ENCODE peak calls at places on chromosome 1, in seven cellular contexts. Y, B, I, Q, C, O and J are unnamed samples.

GRCh38 chr1:65363484-65363883 is 54.1 kb downstream of the DNAJC6 start:
- DNase-seq in C (no peak), B (no peak), Y (no peak), O (no peak), I (no peak), Q (no peak), J (no peak)

GRCh38 chr1:108664426-108664950 is 3.6 kb upstream of the HENMT1 start:
- DNase-seq in Y (no peak), I (no peak), O (no peak), C (no peak), B (no peak), Q (no peak), J (no peak)

GRCh38 chr1:201258763-201259230 is 24.5 kb upstream of the PKP1 start:
- DNase-seq in I (no peak), C (no peak), B (no peak), Q (no peak), Y (no peak), O (no peak), J (no peak)

GRCh38 chr1:187878883-187879282 is 1050.1 kb downstream of the PLA2G4A start:
- DNase-seq in Q (no peak), O (no peak), I (no peak), Y (no peak), C (no peak), B (no peak), J (no peak)

GRCh38 chr1:76425843-76426145 is 351.2 kb downstream of the ST6GALNAC3 start:
- DNase-seq in I (peak; percentile 84), Y (no peak), C (peak; percentile 26), B (no peak), O (peak; percentile 59), Q (no peak), J (no peak)

GRCh38 chr1:198495635-198496034 is 44.8 kb downstream of the ATP6V1G3 start:
- DNase-seq in C (no peak), B (no peak), Q (no peak), I (peak; percentile 17), O (no peak), Y (no peak), J (no peak)

GRCh38 chr1:2513939-2514650 is 12.3 kb downstream of the PANK4 start:
- DNase-seq in I (no peak), Y (no peak), C (no peak), Q (no peak), O (no peak), B (no peak), J (no peak)

GRCh38 chr1:200883118-200883517 is 10.3 kb downstream of the GPR25 start:
- DNase-seq in I (no peak), Q (no peak), C (no peak), O (no peak), B (no peak), Y (no peak), J (no peak)

GRCh38 chr1:235022341-235023196 is 106.1 kb downstream of the TOMM20 start:
- DNase-seq in B (no peak), Q (no peak), C (no peak), I (no peak), O (no peak), Y (no peak), J (no peak)

GRCh38 chr1:60149254-60149653 is 75.7 kb upstream of the C1orf87 start:
- DNase-seq in I (no peak), C (no peak), Y (peak; percentile 2), O (no peak), B (no peak), Q (no peak), J (no peak)

GRCh38 chr1:247291835-247292561 is 36.1 kb downstream of the VN1R5 start:
- DNase-seq in C (no peak), B (no peak), O (no peak), Y (no peak), I (no peak), Q (no peak), J (no peak)

GRCh38 chr1:24861821-24862727 is 68.0 kb downstream of the RUNX3 start:
- DNase-seq in I (no peak), B (no peak), C (no peak), Q (peak; percentile 35), O (peak; percentile 51), Y (no peak), J (no peak)

GRCh38 chr1:179599623-179600249 is 8.1 kb downstream of the TDRD5 start:
- DNase-seq in Q (peak; percentile 41), I (peak; percentile 21), Y (no peak), C (no peak), O (peak; percentile 42), B (no peak), J (peak; percentile 74)

GRCh38 chr1:204410764-204411450 is 710 bp downstream of the PPP1R15B start:
- DNase-seq in B (no peak), I (peak; percentile 70), C (peak; percentile 57), Q (no peak), O (peak; percentile 78), Y (no peak), J (peak; percentile 72)

GRCh38 chr1:244974550-244974949 is 110.2 kb upstream of the HNRNPU start:
- DNase-seq in O (no peak), I (no peak), Q (no peak), C (no peak), Y (no peak), B (no peak), J (no peak)

GRCh38 chr1:1614204-1614953 is 921 bp upstream of the MIB2 start:
- DNase-seq in B (no peak), Q (no peak), O (peak; percentile 94), C (no peak), I (peak; percentile 62), Y (no peak), J (no peak)

GRCh38 chr1:27928216-27928954 is 6.4 kb upstream of the SMPDL3B start:
- DNase-seq in C (no peak), I (no peak), O (no peak), B (no peak), Y (no peak), Q (no peak), J (peak; percentile 60)

GRCh38 chr1:204150702-204151561 is 912 bp downstream of the ETNK2 start:
- DNase-seq in O (peak; percentile 39), Y (no peak), Q (peak; percentile 44), C (peak; percentile 60), I (peak; percentile 26), B (no peak), J (no peak)

GRCh38 chr1:92483442-92484170 is 3.1 kb downstream of the GFI1 start:
- DNase-seq in I (peak; percentile 22), B (no peak), Q (no peak), C (no peak), O (peak; percentile 13), Y (no peak), J (peak; percentile 75)

GRCh38 chr1:77081834-77082233 is 137.4 kb downstream of the PIGK start:
- DNase-seq in O (no peak), Q (no peak), C (no peak), I (no peak), Y (no peak), B (no peak), J (no peak)

GRCh38 chr1:3012511-3013291 is 8.6 kb upstream of the ACTRT2 start:
- DNase-seq in I (no peak), B (peak; percentile 72), C (peak; percentile 26), O (peak; percentile 43), Q (peak; percentile 82), Y (peak; percentile 52), J (peak; percentile 72)

GRCh38 chr1:67746299-67746698 is 61.3 kb downstream of the GADD45A start:
- DNase-seq in O (peak; percentile 63), B (no peak), Q (no peak), C (no peak), I (no peak), Y (no peak), J (no peak)

GRCh38 chr1:244863491-244864252 is 671 bp downstream of the HNRNPU start:
- DNase-seq in O (no peak), I (no peak), B (no peak), C (no peak), Q (no peak), Y (peak; percentile 50), J (no peak)

GRCh38 chr1:167273027-167273800 is 52.5 kb downstream of the POU2F1 start:
- DNase-seq in B (no peak), C (no peak), O (peak; percentile 8), Y (no peak), Q (no peak), I (peak; percentile 73), J (no peak)

GRCh38 chr1:24009406-24009805 is 29.3 kb upstream of the SRSF10 start:
- DNase-seq in C (peak; percentile 87), Y (no peak), I (peak; percentile 81), O (peak; percentile 50), B (no peak), Q (no peak), J (no peak)

GRCh38 chr1:1627261-1627841 is 4.6 kb upstream of the MMP23B start:
- DNase-seq in O (no peak), C (no peak), Q (no peak), B (no peak), I (no peak), Y (no peak), J (no peak)

GRCh38 chr1:227797144-227797543 is 18.3 kb upstream of the PRSS38 start:
- DNase-seq in Q (peak; percentile 3), O (no peak), Y (no peak), I (no peak), C (no peak), B (no peak), J (no peak)

GRCh38 chr1:226870323-226871046 is at the start of gene PSEN2:
- DNase-seq in I (peak; percentile 84), O (peak; percentile 82), B (peak; percentile 53), C (peak; percentile 72), Q (peak; percentile 89), Y (peak; percentile 51), J (peak; percentile 59)

GRCh38 chr1:2927393-2927792 is 93.9 kb upstream of the ACTRT2 start:
- DNase-seq in B (no peak), O (no peak), I (no peak), C (no peak), Q (no peak), Y (no peak), J (no peak)

GRCh38 chr1:66244429-66244828 is 289.5 kb upstream of the SGIP1 start:
- DNase-seq in O (peak; percentile 58), B (peak; percentile 13), C (no peak), I (peak; percentile 43), Y (no peak), Q (no peak), J (no peak)

GRCh38 chr1:57966751-57967406 is 543.0 kb upstream of the DAB1 start:
- DNase-seq in Q (no peak), Y (no peak), O (peak; percentile 16), I (no peak), C (peak; percentile 32), B (no peak), J (peak; percentile 64)

GRCh38 chr1:23417570-23417969 is 7.0 kb downstream of the TCEA3 start:
- DNase-seq in Q (no peak), O (peak; percentile 31), I (peak; percentile 74), Y (no peak), C (no peak), B (no peak), J (no peak)

GRCh38 chr1:116326486-116326885 is 46.6 kb upstream of the ATP1A1 start:
- DNase-seq in C (no peak), Q (no peak), Y (no peak), I (no peak), O (no peak), B (no peak), J (no peak)